ENCODE peak calls at places on chromosomes 13 and 19, in nine cellular contexts. A is AG09319, W is heart right ventricle, B is fibroblast of the aortic adventitia, N is upper lobe of left lung, R is foreskin fibroblast, Z is pancreas, M is adrenal gland, J is PC-3. T is an unnamed sample.

GRCh38 chr13:61286148-61286745 is 129.4 kb downstream of the PCDH20 start:
- DNase-seq in R (no peak), W (no peak), Z (no peak), N (no peak), A (no peak), B (no peak), M (no peak), J (peak), T (no peak)

GRCh38 chr13:71864094-71864980 is 2.7 kb downstream of the DACH1 start:
- DNase-seq in A (no peak), J (no peak), Z (peak), R (no peak), W (peak), B (no peak), N (peak), M (peak), T (peak)

GRCh38 chr13:21934309-21934708 is 263.4 kb downstream of the FGF9 start:
- DNase-seq in A (no peak), B (no peak), J (no peak), Z (no peak), W (no peak), M (no peak), N (no peak), R (no peak), T (no peak)

GRCh38 chr13:92175330-92175729 is 776.9 kb downstream of the GPC5 start:
- DNase-seq in M (peak), W (no peak), R (peak), A (no peak), B (peak), Z (no peak), J (peak), N (no peak), T (no peak)

GRCh38 chr19:2242811-2243210 is 6.2 kb downstream of the SF3A2 start:
- DNase-seq in Z (no peak), A (no peak), W (no peak), R (no peak), N (no peak), M (no peak), J (no peak), B (no peak), T (no peak)

GRCh38 chr19:33311326-33311682 is 9.0 kb upstream of the CEBPA start:
- DNase-seq in B (no peak), J (peak), R (no peak), N (peak), Z (peak), M (no peak), A (no peak), W (no peak), T (no peak)

GRCh38 chr13:44404261-44405139 is 30.9 kb downstream of the SERP2 start:
- DNase-seq in J (no peak), R (no peak), M (no peak), B (no peak), W (no peak), Z (no peak), N (no peak), A (no peak), T (no peak)

GRCh38 chr19:34732548-34733255 is 1.3 kb upstream of the ZNF181 start:
- DNase-seq in A (no peak), Z (peak), B (no peak), J (no peak), N (no peak), R (no peak), W (peak), M (no peak), T (no peak)

GRCh38 chr13:45932611-45933182 is 81.1 kb upstream of the SIAH3 start:
- DNase-seq in J (no peak), Z (no peak), W (no peak), R (no peak), M (peak), N (peak), B (no peak), A (no peak), T (no peak)

GRCh38 chr19:8827277-8827676 is 4.8 kb downstream of the ZNF558 start:
- DNase-seq in M (no peak), R (no peak), B (no peak), Z (no peak), A (no peak), W (no peak), N (no peak), J (no peak), T (no peak)

GRCh38 chr13:68713394-68713793 is 1394.2 kb upstream of the ATXN8OS start:
- DNase-seq in Z (no peak), R (no peak), W (no peak), A (no peak), B (no peak), M (no peak), N (no peak), J (no peak), T (no peak)

GRCh38 chr13:111228262-111229144 is 91.9 kb upstream of the TEX29 start:
- DNase-seq in W (no peak), N (no peak), M (peak), B (no peak), A (no peak), J (no peak), Z (no peak), R (no peak), T (no peak)

GRCh38 chr19:46466536-46467199 is 4.7 kb downstream of the PNMA8A start:
- DNase-seq in B (peak), J (peak), A (no peak), W (peak), R (peak), N (no peak), Z (no peak), M (peak), T (no peak)

GRCh38 chr19:43704002-43704705 is 11.7 kb upstream of the IRGC start:
- DNase-seq in B (no peak), R (no peak), J (peak), W (no peak), M (no peak), A (no peak), Z (no peak), N (no peak), T (no peak)

GRCh38 chr13:39448831-39449230 is 154.2 kb downstream of the LHFPL6 start:
- DNase-seq in R (no peak), A (no peak), J (no peak), M (no peak), Z (no peak), N (no peak), B (no peak), W (no peak), T (no peak)

GRCh38 chr13:70310720-70311119 is 202.5 kb upstream of the KLHL1 start:
- DNase-seq in A (no peak), B (no peak), W (no peak), N (no peak), Z (peak), R (no peak), J (peak), M (no peak), T (no peak)

GRCh38 chr19:18294467-18294864 is 13.0 kb upstream of the JUND start:
- DNase-seq in W (no peak), R (no peak), N (peak), J (peak), Z (no peak), A (no peak), M (peak), B (no peak), T (no peak)

GRCh38 chr19:45782820-45783785 is 813 bp upstream of the DMPK start:
- DNase-seq in Z (peak), N (no peak), J (peak), R (peak), W (peak), B (peak), M (peak), A (no peak), T (no peak)

GRCh38 chr19:628168-628567 is 5.2 kb downstream of the POLRMT start:
- DNase-seq in W (no peak), B (no peak), J (no peak), Z (no peak), R (no peak), A (no peak), M (no peak), N (no peak), T (no peak)

GRCh38 chr13:99922631-99923404 is 48.7 kb downstream of the ZIC5 start:
- DNase-seq in A (no peak), W (no peak), M (no peak), J (no peak), Z (no peak), R (no peak), N (no peak), B (no peak), T (no peak)

GRCh38 chr13:40251343-40252032 is 415.0 kb downstream of the FOXO1 start:
- DNase-seq in A (no peak), B (peak), M (no peak), R (peak), J (no peak), N (no peak), W (no peak), Z (no peak), T (no peak)

GRCh38 chr13:51317262-51317661 is 22.2 kb upstream of the SERPINE3 start:
- DNase-seq in Z (no peak), M (no peak), J (peak), A (peak), B (peak), W (no peak), R (peak), N (no peak), T (no peak)

GRCh38 chr13:25281937-25282332 is 5.4 kb downstream of the MTMR6 start:
- DNase-seq in Z (no peak), A (no peak), N (no peak), W (no peak), M (no peak), R (no peak), B (no peak), J (no peak), T (no peak)

GRCh38 chr13:50599046-50599445 is 244.4 kb downstream of the DLEU7 start:
- DNase-seq in W (no peak), M (no peak), B (no peak), J (no peak), Z (no peak), N (no peak), A (no peak), R (no peak), T (no peak)

GRCh38 chr19:31174948-31175347 is 174.3 kb downstream of the TSHZ3 start:
- DNase-seq in B (no peak), A (no peak), R (no peak), Z (no peak), W (no peak), J (no peak), M (no peak), N (no peak), T (no peak)

GRCh38 chr13:52832268-52832667 is 16.2 kb downstream of the PCDH8 start:
- DNase-seq in B (no peak), N (no peak), W (no peak), R (no peak), J (no peak), A (no peak), M (no peak), Z (no peak), T (no peak)

GRCh38 chr19:13574933-13575332 is 68.7 kb upstream of the CACNA1A start:
- DNase-seq in N (no peak), R (no peak), B (peak), M (no peak), W (no peak), A (no peak), Z (no peak), J (peak), T (no peak)

GRCh38 chr19:33266971-33267484 is 35.3 kb downstream of the CEBPA start:
- DNase-seq in Z (no peak), B (no peak), M (no peak), W (no peak), A (no peak), N (no peak), R (no peak), J (no peak), T (no peak)

GRCh38 chr13:102847272-102848234 is 1.7 kb downstream of the ERCC5 start:
- DNase-seq in W (no peak), M (peak), N (no peak), J (peak), R (no peak), Z (no peak), B (peak), A (no peak), T (no peak)

GRCh38 chr19:40443930-40444180 is 280 bp downstream of the SERTAD3 start:
- DNase-seq in M (no peak), B (peak), W (no peak), A (no peak), R (no peak), N (no peak), Z (no peak), J (no peak), T (no peak)

GRCh38 chr19:34308381-34309367 is 54.3 kb downstream of the GARRE1 start:
- DNase-seq in W (no peak), J (no peak), A (no peak), N (no peak), R (no peak), B (no peak), M (no peak), Z (no peak), T (no peak)

GRCh38 chr13:99264053-99264452 is 5.9 kb upstream of the GPR18 start:
- DNase-seq in R (no peak), M (no peak), J (no peak), W (no peak), B (no peak), Z (no peak), A (no peak), N (no peak), T (no peak)

GRCh38 chr13:46961719-46962118 is 64.9 kb upstream of the HTR2A start:
- DNase-seq in W (no peak), M (peak), A (no peak), Z (no peak), J (peak), R (peak), B (peak), N (no peak), T (no peak)

GRCh38 chr19:30711296-30711695 is 339.1 kb downstream of the ZNF536 start:
- DNase-seq in A (no peak), N (no peak), W (no peak), J (no peak), R (no peak), B (no peak), M (no peak), Z (no peak), T (no peak)

GRCh38 chr13:113836917-113837553 is 26.8 kb downstream of the GAS6 start:
- DNase-seq in B (peak), A (peak), M (peak), Z (peak), N (no peak), W (peak), R (peak), J (peak), T (no peak)

GRCh38 chr13:106493569-106493968 is 41.9 kb downstream of the EFNB2 start:
- DNase-seq in A (no peak), R (no peak), N (peak), B (no peak), W (no peak), Z (no peak), M (peak), J (no peak), T (no peak)

DNA sequence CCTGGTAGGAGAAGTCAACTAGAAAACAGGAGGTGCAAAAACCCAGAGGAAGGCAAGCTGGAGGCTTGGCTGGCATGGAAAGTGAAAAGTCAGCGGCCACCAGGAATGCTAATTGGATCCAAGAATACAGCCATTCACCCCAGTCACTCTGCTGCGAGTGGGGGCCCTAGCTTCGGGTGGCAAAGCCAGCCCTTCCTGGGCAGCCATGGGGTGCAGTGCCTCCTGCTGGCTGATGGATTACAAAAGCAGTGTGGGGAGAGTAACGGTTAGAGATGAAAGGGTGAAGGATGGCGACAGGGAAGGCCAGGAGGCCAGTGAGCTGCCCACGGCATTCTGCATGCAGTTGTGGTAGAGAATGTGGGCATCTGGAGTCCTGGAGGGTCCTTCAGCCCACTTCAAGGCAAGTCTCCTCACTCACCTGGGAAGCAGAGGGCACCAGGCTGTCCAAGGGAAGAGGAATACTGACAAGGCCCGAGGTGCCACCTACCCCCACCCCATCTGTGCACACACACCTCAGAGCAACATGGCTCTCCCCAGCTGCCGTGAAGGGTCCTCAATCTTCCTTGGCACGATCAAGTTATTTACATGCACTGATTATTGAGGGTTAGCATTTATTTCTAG is 20.3 kb upstream of the EPHX3 start:
- DNase-seq in N (no peak), W (no peak), B (peak), A (peak), M (no peak), Z (no peak), J (no peak), R (peak), T (no peak)
- TF ChIP-seq CTCF in N (peak), W (no peak), B (peak), A (peak), M (peak), Z (no peak), J (peak), R (peak), T (peak)

GRCh38 chr13:97212540-97213146 is 9.5 kb upstream of the MBNL2 start:
- DNase-seq in W (no peak), B (peak), M (peak), Z (peak), A (no peak), J (peak), N (no peak), R (peak), T (no peak)
- TF ChIP-seq CTCF in W (peak), B (peak), M (peak), Z (peak), A (peak), J (peak), N (peak), R (peak), T (peak)

GRCh38 chr13:54449922-54450321 is 1421.3 kb downstream of the OLFM4 start:
- DNase-seq in J (peak), B (no peak), Z (no peak), M (no peak), W (no peak), N (no peak), R (no peak), A (no peak), T (no peak)
- TF ChIP-seq CTCF in J (peak), B (no peak), Z (no peak), M (no peak), W (no peak), N (no peak), R (no peak), A (no peak), T (peak)

GRCh38 chr19:9913237-9914000 is 22.9 kb downstream of the OLFM2 start:
- DNase-seq in W (no peak), B (no peak), Z (peak), J (no peak), R (no peak), M (peak), A (no peak), N (peak), T (no peak)
- TF ChIP-seq CTCF in W (no peak), B (no peak), Z (no peak), J (no peak), R (no peak), M (no peak), A (no peak), N (no peak), T (no peak)